ENCODE peak calls at places on chromosomes 1 and 21, in four cellular contexts. One of them, this sample, is unnamed.

GRCh38 chr21:44763451-44764318 is 37.9 kb downstream of the UBE2G2 start:
- DNase-seq in fibroblast of lung: no peak
- DNase-seq in stomach: no peak
- DNase-seq in endothelial cell of umbilical vein: no peak
- DNase-seq in this sample: no peak

GRCh38 chr1:235366286-235366685 is 941 bp upstream of the TBCE start:
- DNase-seq in fibroblast of lung: no peak
- DNase-seq in endothelial cell of umbilical vein: no peak
- DNase-seq in stomach: no peak
- DNase-seq in this sample: no peak

GRCh38 chr1:18936814-18937481 is 19.5 kb downstream of the IFFO2 start:
- DNase-seq in stomach: no peak
- DNase-seq in endothelial cell of umbilical vein: no peak
- DNase-seq in fibroblast of lung: no peak
- DNase-seq in this sample: no peak

GRCh38 chr1:50699795-50700194 is 260.3 kb downstream of the FAF1 start:
- DNase-seq in stomach: no peak
- DNase-seq in endothelial cell of umbilical vein: no peak
- DNase-seq in fibroblast of lung: no peak
- DNase-seq in this sample: no peak

GRCh38 chr1:36966242-36966641 is 68.1 kb downstream of the GRIK3 start:
- DNase-seq in endothelial cell of umbilical vein: peak; percentile 7
- DNase-seq in stomach: no peak
- DNase-seq in fibroblast of lung: peak; percentile 2
- DNase-seq in this sample: no peak

GRCh38 chr1:68128820-68129219 is 78.4 kb upstream of the DIRAS3 start:
- DNase-seq in stomach: no peak
- DNase-seq in endothelial cell of umbilical vein: no peak
- DNase-seq in fibroblast of lung: no peak
- DNase-seq in this sample: no peak

GRCh38 chr1:226001088-226001487 is 1.9 kb upstream of the SDE2 start:
- DNase-seq in stomach: no peak
- DNase-seq in fibroblast of lung: no peak
- DNase-seq in endothelial cell of umbilical vein: no peak
- DNase-seq in this sample: no peak

GRCh38 chr1:181479137-181479745 is 4.1 kb upstream of the CACNA1E start:
- DNase-seq in stomach: peak; percentile 55
- DNase-seq in fibroblast of lung: peak; percentile 72
- DNase-seq in endothelial cell of umbilical vein: peak; percentile 49
- DNase-seq in this sample: no peak

GRCh38 chr1:206963119-206963712 is 7.0 kb downstream of the FCAMR start:
- DNase-seq in stomach: no peak
- DNase-seq in fibroblast of lung: peak; percentile 2
- DNase-seq in endothelial cell of umbilical vein: no peak
- DNase-seq in this sample: no peak
- H3K27ac ChIP-seq in stomach: no peak overlapping the region
- H3K27ac ChIP-seq in fibroblast of lung: no peak overlapping the region
- H3K27ac ChIP-seq in endothelial cell of umbilical vein: no peak overlapping the region
- H3K27ac ChIP-seq in this sample: no peak overlapping the region

DNA sequence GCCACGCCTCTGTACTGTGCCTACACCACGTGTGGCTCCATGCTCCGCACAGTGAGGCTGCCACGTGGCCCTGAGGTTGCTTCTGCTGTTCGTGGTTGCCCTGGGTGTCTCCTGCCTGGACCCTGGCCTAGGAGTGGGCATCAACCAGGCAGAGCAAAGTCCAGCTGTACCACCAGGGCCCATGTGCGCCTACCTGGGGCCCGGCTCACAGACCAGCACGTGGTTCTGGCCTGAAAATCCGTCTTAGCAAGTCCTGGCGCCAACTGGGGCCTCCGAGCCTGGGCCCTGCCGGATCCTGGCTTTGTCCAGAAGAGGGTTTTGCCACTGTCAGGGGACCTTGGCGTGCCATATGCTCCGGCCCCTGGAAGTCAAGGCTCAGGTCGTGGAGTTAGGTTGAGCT is 107.1 kb upstream of the TTC34 start:
- DNase-seq in fibroblast of lung: no peak
- DNase-seq in endothelial cell of umbilical vein: no peak
- DNase-seq in stomach: no peak
- DNase-seq in this sample: no peak
- H3K9me3 ChIP-seq in fibroblast of lung: no peaks in the 10 kb centered on the region
- H3K9me3 ChIP-seq in endothelial cell of umbilical vein: peaks cover 8% of the 10 kb centered on the region
- H3K9me3 ChIP-seq in stomach: no peaks in the 10 kb centered on the region
- H3K9me3 ChIP-seq in this sample: peaks cover 49% of the 10 kb centered on the region

GRCh38 chr1:76074321-76075187 is at the start of gene ST6GALNAC3:
- DNase-seq in stomach: peak; percentile 82
- DNase-seq in endothelial cell of umbilical vein: peak; percentile 79
- DNase-seq in fibroblast of lung: peak; percentile 61
- DNase-seq in this sample: peak; percentile 52
- H3K27ac ChIP-seq in stomach: peak within 1 kb of the TSS; percentile 82
- H3K27ac ChIP-seq in endothelial cell of umbilical vein: peak within 1 kb of the TSS; percentile 75
- H3K27ac ChIP-seq in fibroblast of lung: no peak within 1 kb of the TSS
- H3K27ac ChIP-seq in this sample: no peak within 1 kb of the TSS

GRCh38 chr1:246709196-246709595 is 15.0 kb upstream of the SCCPDH start:
- DNase-seq in fibroblast of lung: no peak
- DNase-seq in stomach: no peak
- DNase-seq in endothelial cell of umbilical vein: no peak
- DNase-seq in this sample: no peak
- H3K9me3 ChIP-seq in fibroblast of lung: no peaks in the 10 kb centered on the region
- H3K9me3 ChIP-seq in stomach: no peaks in the 10 kb centered on the region
- H3K9me3 ChIP-seq in endothelial cell of umbilical vein: no peaks in the 10 kb centered on the region
- H3K9me3 ChIP-seq in this sample: no peaks in the 10 kb centered on the region

GRCh38 chr1:26252718-26253117 is 18.7 kb downstream of the CEP85 start:
- DNase-seq in fibroblast of lung: no peak
- DNase-seq in endothelial cell of umbilical vein: no peak
- DNase-seq in stomach: no peak
- DNase-seq in this sample: no peak

GRCh38 chr1:26259005-26259404 is 20.9 kb upstream of the SH3BGRL3 start:
- DNase-seq in fibroblast of lung: no peak
- DNase-seq in stomach: no peak
- DNase-seq in endothelial cell of umbilical vein: no peak
- DNase-seq in this sample: no peak

GRCh38 chr1:26259578-26259977 is 20.3 kb upstream of the SH3BGRL3 start:
- DNase-seq in stomach: no peak
- DNase-seq in fibroblast of lung: no peak
- DNase-seq in endothelial cell of umbilical vein: no peak
- DNase-seq in this sample: no peak

DNA sequence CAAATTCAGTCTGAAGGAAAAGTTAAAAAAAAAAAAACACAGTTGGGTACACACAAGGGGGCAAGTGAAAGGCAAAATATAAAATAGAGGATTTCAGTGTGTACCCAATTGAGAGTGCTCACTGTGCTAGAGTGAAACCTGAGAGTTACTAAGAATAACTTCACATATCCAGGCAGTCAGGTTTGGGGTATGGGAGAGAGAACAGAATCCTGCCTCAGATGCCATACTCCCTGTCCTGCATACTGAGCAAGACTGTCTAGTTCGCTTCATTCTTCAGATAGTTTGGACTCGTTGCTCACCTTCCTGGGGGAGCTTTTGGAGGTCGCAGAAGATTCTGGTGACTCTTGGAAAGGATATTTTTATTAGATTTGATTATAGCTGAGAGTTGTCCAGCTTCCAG is 20.4 kb downstream of the CEP85 start:
- DNase-seq in stomach: no peak
- DNase-seq in endothelial cell of umbilical vein: no peak
- DNase-seq in fibroblast of lung: no peak
- DNase-seq in this sample: no peak
- H3K27ac ChIP-seq in stomach: no peak overlapping the region
- H3K27ac ChIP-seq in endothelial cell of umbilical vein: no peak overlapping the region
- H3K27ac ChIP-seq in fibroblast of lung: no peak overlapping the region
- H3K27ac ChIP-seq in this sample: no peak overlapping the region

GRCh38 chr1:212771341-212771740 is 20.2 kb downstream of the NSL1 start:
- DNase-seq in fibroblast of lung: no peak
- DNase-seq in stomach: no peak
- DNase-seq in endothelial cell of umbilical vein: no peak
- DNase-seq in this sample: no peak
- H3K9me3 ChIP-seq in fibroblast of lung: no peaks in the 10 kb centered on the region
- H3K9me3 ChIP-seq in stomach: peaks cover 9% of the 10 kb centered on the region
- H3K9me3 ChIP-seq in endothelial cell of umbilical vein: no peaks in the 10 kb centered on the region
- H3K9me3 ChIP-seq in this sample: no peaks in the 10 kb centered on the region